ENCODE peak calls at places on chromosomes 13 and 19, in five cellular contexts. One of them, this sample, is unnamed.

GRCh38 chr13:112851107-112852046 is 117.6 kb upstream of the MCF2L start:
- DNase-seq in fibroblast of mammary gland: no peak
- DNase-seq in suprapubic skin: no peak
- DNase-seq in neural crest cell: no peak
- DNase-seq in hepatocyte: no peak
- DNase-seq in this sample: no peak

GRCh38 chr13:111177081-111177711 is 62.1 kb downstream of the ARHGEF7 start:
- DNase-seq in neural crest cell: no peak
- DNase-seq in hepatocyte: no peak
- DNase-seq in suprapubic skin: no peak
- DNase-seq in fibroblast of mammary gland: peak
- DNase-seq in this sample: no peak

GRCh38 chr13:99446242-99446641 is 55.0 kb upstream of the TM9SF2 start:
- DNase-seq in suprapubic skin: no peak
- DNase-seq in hepatocyte: no peak
- DNase-seq in neural crest cell: no peak
- DNase-seq in fibroblast of mammary gland: no peak
- DNase-seq in this sample: no peak

GRCh38 chr19:55368701-55369563 is 1.3 kb downstream of the IL11 start:
- DNase-seq in hepatocyte: peak
- DNase-seq in fibroblast of mammary gland: peak
- DNase-seq in suprapubic skin: no peak
- DNase-seq in neural crest cell: no peak
- DNase-seq in this sample: peak

GRCh38 chr13:110329798-110330461 is 22.8 kb downstream of the COL4A2 start:
- DNase-seq in hepatocyte: no peak
- DNase-seq in neural crest cell: no peak
- DNase-seq in fibroblast of mammary gland: peak
- DNase-seq in suprapubic skin: no peak
- DNase-seq in this sample: peak

GRCh38 chr19:4914736-4915501 is 5.6 kb downstream of the UHRF1 start:
- DNase-seq in neural crest cell: no peak
- DNase-seq in fibroblast of mammary gland: peak
- DNase-seq in hepatocyte: peak
- DNase-seq in suprapubic skin: no peak
- DNase-seq in this sample: peak

GRCh38 chr13:104256701-104257100 is 1190.5 kb upstream of the SLC10A2 start:
- DNase-seq in fibroblast of mammary gland: no peak
- DNase-seq in hepatocyte: no peak
- DNase-seq in suprapubic skin: no peak
- DNase-seq in neural crest cell: no peak
- DNase-seq in this sample: no peak

GRCh38 chr13:18996627-18997051 is 185.0 kb downstream of the TUBA3C start:
- DNase-seq in suprapubic skin: no peak
- DNase-seq in neural crest cell: no peak
- DNase-seq in hepatocyte: no peak
- DNase-seq in fibroblast of mammary gland: no peak
- DNase-seq in this sample: no peak

GRCh38 chr13:80312012-80312704 is 28.8 kb downstream of the SPRY2 start:
- DNase-seq in neural crest cell: no peak
- DNase-seq in hepatocyte: no peak
- DNase-seq in fibroblast of mammary gland: no peak
- DNase-seq in suprapubic skin: no peak
- DNase-seq in this sample: no peak

GRCh38 chr19:10544242-10544752 is 593 bp downstream of the ATG4D start:
- DNase-seq in suprapubic skin: peak
- DNase-seq in neural crest cell: no peak
- DNase-seq in fibroblast of mammary gland: no peak
- DNase-seq in hepatocyte: peak
- DNase-seq in this sample: peak

GRCh38 chr13:99527346-99527745 is 26.1 kb downstream of the TM9SF2 start:
- DNase-seq in hepatocyte: no peak
- DNase-seq in suprapubic skin: no peak
- DNase-seq in fibroblast of mammary gland: no peak
- DNase-seq in neural crest cell: no peak
- DNase-seq in this sample: no peak

GRCh38 chr13:108220042-108220441 is 1.9 kb downstream of the ABHD13 start:
- DNase-seq in fibroblast of mammary gland: no peak
- DNase-seq in suprapubic skin: no peak
- DNase-seq in hepatocyte: peak
- DNase-seq in neural crest cell: no peak
- DNase-seq in this sample: no peak

GRCh38 chr13:88144580-88144979 is 473.4 kb downstream of the SLITRK5 start:
- DNase-seq in suprapubic skin: no peak
- DNase-seq in fibroblast of mammary gland: no peak
- DNase-seq in neural crest cell: no peak
- DNase-seq in hepatocyte: no peak
- DNase-seq in this sample: no peak